ENCODE peak calls at places on chromosomes 3 and 15, in eight cellular contexts. One of them, this sample, is unnamed.

GRCh38 chr3:10088256-10088655 is 19.8 kb downstream of the FANCD2OS start:
- DNase-seq in esophagus squamous epithelium: no peak
- DNase-seq in HepG2: no peak
- DNase-seq in hepatocyte: no peak
- DNase-seq in brain microvascular endothelial cell: no peak
- DNase-seq in OCI-LY7: no peak
- DNase-seq in heart left ventricle: no peak
- DNase-seq in Peyer's patch: no peak
- DNase-seq in this sample: no peak

GRCh38 chr3:134693226-134693625 is 42.4 kb upstream of the KY start:
- DNase-seq in esophagus squamous epithelium: no peak
- DNase-seq in HepG2: no peak
- DNase-seq in hepatocyte: no peak
- DNase-seq in brain microvascular endothelial cell: no peak
- DNase-seq in OCI-LY7: no peak
- DNase-seq in heart left ventricle: no peak
- DNase-seq in Peyer's patch: no peak
- DNase-seq in this sample: no peak

GRCh38 chr3:72482589-72483249 is 365.5 kb downstream of the SHQ1 start:
- DNase-seq in esophagus squamous epithelium: peak; percentile 18
- DNase-seq in HepG2: no peak
- DNase-seq in hepatocyte: peak; percentile 84
- DNase-seq in brain microvascular endothelial cell: peak; percentile 77
- DNase-seq in OCI-LY7: no peak
- DNase-seq in heart left ventricle: peak; percentile 74
- DNase-seq in Peyer's patch: peak; percentile 32
- DNase-seq in this sample: peak; percentile 75

GRCh38 chr3:42159706-42160472 is 68.7 kb downstream of the TRAK1 start:
- DNase-seq in esophagus squamous epithelium: no peak
- DNase-seq in HepG2: peak; percentile 77
- DNase-seq in hepatocyte: peak; percentile 86
- DNase-seq in brain microvascular endothelial cell: no peak
- DNase-seq in OCI-LY7: peak; percentile 88
- DNase-seq in heart left ventricle: peak; percentile 49
- DNase-seq in Peyer's patch: peak; percentile 41
- DNase-seq in this sample: peak; percentile 89

GRCh38 chr3:31848921-31849320 is 132.1 kb downstream of the OSBPL10 start:
- DNase-seq in esophagus squamous epithelium: no peak
- DNase-seq in HepG2: peak; percentile 26
- DNase-seq in hepatocyte: no peak
- DNase-seq in brain microvascular endothelial cell: no peak
- DNase-seq in OCI-LY7: no peak
- DNase-seq in heart left ventricle: no peak
- DNase-seq in Peyer's patch: no peak
- DNase-seq in this sample: no peak

GRCh38 chr3:184234224-184234623 is 4.8 kb downstream of the VWA5B2 start:
- DNase-seq in esophagus squamous epithelium: no peak
- DNase-seq in HepG2: peak; percentile 25
- DNase-seq in hepatocyte: peak; percentile 56
- DNase-seq in brain microvascular endothelial cell: peak; percentile 69
- DNase-seq in OCI-LY7: peak; percentile 14
- DNase-seq in heart left ventricle: peak; percentile 64
- DNase-seq in Peyer's patch: no peak
- DNase-seq in this sample: no peak

GRCh38 chr3:189392969-189393368 is 221.2 kb downstream of the TPRG1 start:
- DNase-seq in esophagus squamous epithelium: no peak
- DNase-seq in HepG2: no peak
- DNase-seq in hepatocyte: peak; percentile 69
- DNase-seq in brain microvascular endothelial cell: no peak
- DNase-seq in OCI-LY7: no peak
- DNase-seq in heart left ventricle: no peak
- DNase-seq in Peyer's patch: no peak
- DNase-seq in this sample: peak; percentile 89

GRCh38 chr3:173553635-173554280 is 156.2 kb downstream of the NLGN1 start:
- DNase-seq in esophagus squamous epithelium: no peak
- DNase-seq in HepG2: peak; percentile 10
- DNase-seq in hepatocyte: peak; percentile 32
- DNase-seq in brain microvascular endothelial cell: peak; percentile 15
- DNase-seq in OCI-LY7: peak; percentile 17
- DNase-seq in heart left ventricle: no peak
- DNase-seq in Peyer's patch: no peak
- DNase-seq in this sample: no peak

GRCh38 chr15:92638709-92639365 is 16.7 kb downstream of the FAM174B start:
- DNase-seq in esophagus squamous epithelium: no peak
- DNase-seq in HepG2: no peak
- DNase-seq in hepatocyte: no peak
- DNase-seq in brain microvascular endothelial cell: no peak
- DNase-seq in OCI-LY7: no peak
- DNase-seq in heart left ventricle: no peak
- DNase-seq in Peyer's patch: no peak
- DNase-seq in this sample: no peak

GRCh38 chr15:33424025-33424424 is 113.3 kb downstream of the RYR3 start:
- DNase-seq in esophagus squamous epithelium: no peak
- DNase-seq in HepG2: no peak
- DNase-seq in hepatocyte: no peak
- DNase-seq in brain microvascular endothelial cell: no peak
- DNase-seq in OCI-LY7: no peak
- DNase-seq in heart left ventricle: no peak
- DNase-seq in Peyer's patch: no peak
- DNase-seq in this sample: no peak

GRCh38 chr15:96234109-96234892 is 96.2 kb upstream of the NR2F2 start:
- DNase-seq in esophagus squamous epithelium: no peak
- DNase-seq in HepG2: no peak
- DNase-seq in hepatocyte: no peak
- DNase-seq in brain microvascular endothelial cell: no peak
- DNase-seq in OCI-LY7: no peak
- DNase-seq in heart left ventricle: no peak
- DNase-seq in Peyer's patch: no peak
- DNase-seq in this sample: no peak

GRCh38 chr3:4772171-4772804 is 206.9 kb upstream of the BHLHE40 start:
- DNase-seq in esophagus squamous epithelium: peak; percentile 5
- DNase-seq in HepG2: no peak
- DNase-seq in hepatocyte: peak; percentile 27
- DNase-seq in brain microvascular endothelial cell: peak; percentile 24
- DNase-seq in OCI-LY7: no peak
- DNase-seq in heart left ventricle: peak; percentile 86
- DNase-seq in Peyer's patch: no peak
- DNase-seq in this sample: peak; percentile 85

GRCh38 chr3:38805765-38806386 is 10.1 kb downstream of the SCN10A start:
- DNase-seq in esophagus squamous epithelium: no peak
- DNase-seq in HepG2: peak; percentile 60
- DNase-seq in hepatocyte: peak; percentile 88
- DNase-seq in brain microvascular endothelial cell: peak; percentile 60
- DNase-seq in OCI-LY7: peak; percentile 68
- DNase-seq in heart left ventricle: peak; percentile 32
- DNase-seq in Peyer's patch: no peak
- DNase-seq in this sample: peak; percentile 46

GRCh38 chr3:71447197-71447596 is 136.3 kb downstream of the FOXP1 start:
- DNase-seq in esophagus squamous epithelium: no peak
- DNase-seq in HepG2: no peak
- DNase-seq in hepatocyte: no peak
- DNase-seq in brain microvascular endothelial cell: no peak
- DNase-seq in OCI-LY7: no peak
- DNase-seq in heart left ventricle: no peak
- DNase-seq in Peyer's patch: no peak
- DNase-seq in this sample: no peak

GRCh38 chr3:71450985-71451560 is 132.5 kb downstream of the FOXP1 start:
- DNase-seq in esophagus squamous epithelium: no peak
- DNase-seq in HepG2: no peak
- DNase-seq in hepatocyte: no peak
- DNase-seq in brain microvascular endothelial cell: no peak
- DNase-seq in OCI-LY7: peak; percentile 47
- DNase-seq in heart left ventricle: no peak
- DNase-seq in Peyer's patch: no peak
- DNase-seq in this sample: no peak

GRCh38 chr3:71447803-71448202 is 135.7 kb downstream of the FOXP1 start:
- DNase-seq in esophagus squamous epithelium: no peak
- DNase-seq in HepG2: no peak
- DNase-seq in hepatocyte: no peak
- DNase-seq in brain microvascular endothelial cell: no peak
- DNase-seq in OCI-LY7: no peak
- DNase-seq in heart left ventricle: no peak
- DNase-seq in Peyer's patch: no peak
- DNase-seq in this sample: no peak

GRCh38 chr3:71451812-71452211 is 131.7 kb downstream of the FOXP1 start:
- DNase-seq in esophagus squamous epithelium: no peak
- DNase-seq in HepG2: no peak
- DNase-seq in hepatocyte: no peak
- DNase-seq in brain microvascular endothelial cell: no peak
- DNase-seq in OCI-LY7: peak; percentile 57
- DNase-seq in heart left ventricle: no peak
- DNase-seq in Peyer's patch: no peak
- DNase-seq in this sample: no peak

GRCh38 chr3:71450162-71450561 is 133.4 kb downstream of the FOXP1 start:
- DNase-seq in esophagus squamous epithelium: no peak
- DNase-seq in HepG2: peak; percentile 16
- DNase-seq in hepatocyte: no peak
- DNase-seq in brain microvascular endothelial cell: no peak
- DNase-seq in OCI-LY7: peak; percentile 36
- DNase-seq in heart left ventricle: no peak
- DNase-seq in Peyer's patch: no peak
- DNase-seq in this sample: peak; percentile 68
- H3K27ac ChIP-seq in esophagus squamous epithelium: no peak overlapping the region
- H3K27ac ChIP-seq in HepG2: no peak overlapping the region
- H3K27ac ChIP-seq in hepatocyte: peak overlapping the region; percentile 49
- H3K27ac ChIP-seq in brain microvascular endothelial cell: no peak overlapping the region
- H3K27ac ChIP-seq in OCI-LY7: peak overlapping the region; percentile 92
- H3K27ac ChIP-seq in heart left ventricle: no peak overlapping the region
- H3K27ac ChIP-seq in Peyer's patch: no peak overlapping the region
- H3K27ac ChIP-seq in this sample: no peak overlapping the region

GRCh38 chr3:71099997-71100719 is 483.4 kb downstream of the FOXP1 start:
- DNase-seq in esophagus squamous epithelium: no peak
- DNase-seq in HepG2: no peak
- DNase-seq in hepatocyte: no peak
- DNase-seq in brain microvascular endothelial cell: no peak
- DNase-seq in OCI-LY7: no peak
- DNase-seq in heart left ventricle: no peak
- DNase-seq in Peyer's patch: no peak
- DNase-seq in this sample: no peak
- H3K4me3 ChIP-seq in esophagus squamous epithelium: no peak overlapping the region
- H3K4me3 ChIP-seq in HepG2: no peak overlapping the region
- H3K4me3 ChIP-seq in hepatocyte: no peak overlapping the region
- H3K4me3 ChIP-seq in brain microvascular endothelial cell: no peak overlapping the region
- H3K4me3 ChIP-seq in OCI-LY7: no peak overlapping the region
- H3K4me3 ChIP-seq in heart left ventricle: no peak overlapping the region
- H3K4me3 ChIP-seq in Peyer's patch: no peak overlapping the region
- H3K4me3 ChIP-seq in this sample: no peak overlapping the region

GRCh38 chr15:98653686-98654085 is 5.3 kb downstream of the IGF1R start:
- DNase-seq in esophagus squamous epithelium: no peak
- DNase-seq in HepG2: no peak
- DNase-seq in hepatocyte: no peak
- DNase-seq in brain microvascular endothelial cell: no peak
- DNase-seq in OCI-LY7: peak; percentile 10
- DNase-seq in heart left ventricle: no peak
- DNase-seq in Peyer's patch: no peak
- DNase-seq in this sample: no peak

GRCh38 chr15:98657721-98658120 is 9.4 kb downstream of the IGF1R start:
- DNase-seq in esophagus squamous epithelium: no peak
- DNase-seq in HepG2: no peak
- DNase-seq in hepatocyte: no peak
- DNase-seq in brain microvascular endothelial cell: no peak
- DNase-seq in OCI-LY7: no peak
- DNase-seq in heart left ventricle: no peak
- DNase-seq in Peyer's patch: no peak
- DNase-seq in this sample: no peak

GRCh38 chr15:98658831-98659699 is 10.7 kb downstream of the IGF1R start:
- DNase-seq in esophagus squamous epithelium: no peak
- DNase-seq in HepG2: peak; percentile 66
- DNase-seq in hepatocyte: peak; percentile 70
- DNase-seq in brain microvascular endothelial cell: no peak
- DNase-seq in OCI-LY7: peak; percentile 68
- DNase-seq in heart left ventricle: no peak
- DNase-seq in Peyer's patch: no peak
- DNase-seq in this sample: peak; percentile 54

GRCh38 chr15:98654790-98655360 is 6.5 kb downstream of the IGF1R start:
- DNase-seq in esophagus squamous epithelium: no peak
- DNase-seq in HepG2: peak; percentile 68
- DNase-seq in hepatocyte: no peak
- DNase-seq in brain microvascular endothelial cell: no peak
- DNase-seq in OCI-LY7: no peak
- DNase-seq in heart left ventricle: no peak
- DNase-seq in Peyer's patch: no peak
- DNase-seq in this sample: no peak

DNA sequence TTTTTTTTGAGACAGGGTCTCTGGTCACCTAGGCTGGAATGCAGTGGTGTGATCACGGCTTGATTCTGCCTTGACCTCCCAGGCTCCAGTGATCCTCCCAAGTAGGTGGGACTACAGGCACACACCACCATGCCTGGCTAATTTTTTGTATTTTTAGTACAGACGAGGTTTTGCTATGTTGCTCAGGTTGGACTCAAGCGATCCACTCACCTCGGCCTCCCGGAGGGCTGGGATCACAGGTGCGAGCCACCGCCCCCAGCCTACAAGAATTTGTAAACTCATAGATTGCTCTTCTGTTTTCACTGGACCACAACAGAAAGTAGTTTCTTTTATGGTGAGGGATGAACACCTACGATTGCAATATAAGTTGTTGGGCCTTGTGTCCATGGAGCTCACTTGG is 7.4 kb downstream of the IGF1R start:
- DNase-seq in esophagus squamous epithelium: no peak
- DNase-seq in HepG2: no peak
- DNase-seq in hepatocyte: no peak
- DNase-seq in brain microvascular endothelial cell: no peak
- DNase-seq in OCI-LY7: no peak
- DNase-seq in heart left ventricle: no peak
- DNase-seq in Peyer's patch: no peak
- DNase-seq in this sample: no peak
- H3K27ac ChIP-seq in esophagus squamous epithelium: no peak overlapping the region
- H3K27ac ChIP-seq in HepG2: no peak overlapping the region
- H3K27ac ChIP-seq in hepatocyte: no peak overlapping the region
- H3K27ac ChIP-seq in brain microvascular endothelial cell: no peak overlapping the region
- H3K27ac ChIP-seq in OCI-LY7: no peak overlapping the region
- H3K27ac ChIP-seq in heart left ventricle: no peak overlapping the region
- H3K27ac ChIP-seq in Peyer's patch: no peak overlapping the region
- H3K27ac ChIP-seq in this sample: no peak overlapping the region

GRCh38 chr3:13767030-13767429 is 112.8 kb downstream of the WNT7A start:
- DNase-seq in esophagus squamous epithelium: no peak
- DNase-seq in HepG2: no peak
- DNase-seq in hepatocyte: no peak
- DNase-seq in brain microvascular endothelial cell: no peak
- DNase-seq in OCI-LY7: no peak
- DNase-seq in heart left ventricle: no peak
- DNase-seq in Peyer's patch: no peak
- DNase-seq in this sample: no peak
- H3K4me3 ChIP-seq in esophagus squamous epithelium: no peak overlapping the region
- H3K4me3 ChIP-seq in HepG2: no peak overlapping the region
- H3K4me3 ChIP-seq in hepatocyte: no peak overlapping the region
- H3K4me3 ChIP-seq in brain microvascular endothelial cell: no peak overlapping the region
- H3K4me3 ChIP-seq in OCI-LY7: no peak overlapping the region
- H3K4me3 ChIP-seq in heart left ventricle: no peak overlapping the region
- H3K4me3 ChIP-seq in Peyer's patch: no peak overlapping the region
- H3K4me3 ChIP-seq in this sample: no peak overlapping the region

GRCh38 chr15:90642464-90643300 is 74.5 kb upstream of the BLM start:
- DNase-seq in esophagus squamous epithelium: no peak
- DNase-seq in HepG2: no peak
- DNase-seq in hepatocyte: no peak
- DNase-seq in brain microvascular endothelial cell: no peak
- DNase-seq in OCI-LY7: peak; percentile 46
- DNase-seq in heart left ventricle: no peak
- DNase-seq in Peyer's patch: no peak
- DNase-seq in this sample: no peak
- H3K27ac ChIP-seq in esophagus squamous epithelium: no peak overlapping the region
- H3K27ac ChIP-seq in HepG2: no peak overlapping the region
- H3K27ac ChIP-seq in hepatocyte: no peak overlapping the region
- H3K27ac ChIP-seq in brain microvascular endothelial cell: no peak overlapping the region
- H3K27ac ChIP-seq in OCI-LY7: no peak overlapping the region
- H3K27ac ChIP-seq in heart left ventricle: no peak overlapping the region
- H3K27ac ChIP-seq in Peyer's patch: no peak overlapping the region
- H3K27ac ChIP-seq in this sample: no peak overlapping the region

GRCh38 chr3:66863205-66864135 is 134.6 kb upstream of the KBTBD8 start:
- DNase-seq in esophagus squamous epithelium: no peak
- DNase-seq in HepG2: no peak
- DNase-seq in hepatocyte: no peak
- DNase-seq in brain microvascular endothelial cell: no peak
- DNase-seq in OCI-LY7: no peak
- DNase-seq in heart left ventricle: no peak
- DNase-seq in Peyer's patch: no peak
- DNase-seq in this sample: no peak
- H3K4me3 ChIP-seq in esophagus squamous epithelium: no peak overlapping the region
- H3K4me3 ChIP-seq in HepG2: no peak overlapping the region
- H3K4me3 ChIP-seq in hepatocyte: no peak overlapping the region
- H3K4me3 ChIP-seq in brain microvascular endothelial cell: no peak overlapping the region
- H3K4me3 ChIP-seq in OCI-LY7: no peak overlapping the region
- H3K4me3 ChIP-seq in heart left ventricle: no peak overlapping the region
- H3K4me3 ChIP-seq in Peyer's patch: no peak overlapping the region
- H3K4me3 ChIP-seq in this sample: no peak overlapping the region